ENCODE peak calls at places on chromosomes 7 and 10, in four cellular contexts. U is right lobe of liver, O is uterus, F is cardiac muscle cell. Z is an unnamed sample.

GRCh38 chr10:24596531-24596930 is 127.2 kb downstream of the ARHGAP21 start:
- DNase-seq in U (no peak), O (no peak), F (no peak), Z (no peak)

GRCh38 chr7:138875794-138876193 is 77.8 kb upstream of the ATP6V0A4 start:
- DNase-seq in U (no peak), O (no peak), F (no peak), Z (peak)

GRCh38 chr7:70545214-70545613 is 586.7 kb upstream of the GALNT17 start:
- DNase-seq in U (no peak), O (no peak), F (no peak), Z (no peak)

GRCh38 chr7:158531661-158532060 is 56.0 kb downstream of the PTPRN2 start:
- DNase-seq in U (no peak), O (no peak), F (no peak), Z (no peak)

GRCh38 chr7:29866490-29866930 is 60.2 kb downstream of the WIPF3 start:
- DNase-seq in U (no peak), O (no peak), F (no peak), Z (no peak)

GRCh38 chr7:121515181-121515580 is 119.1 kb upstream of the FAM3C start:
- DNase-seq in U (no peak), O (no peak), F (no peak), Z (peak)

GRCh38 chr7:151192002-151192539 is 5.0 kb upstream of the ASB10 start:
- DNase-seq in U (no peak), O (no peak), F (no peak), Z (no peak)

GRCh38 chr10:71127019-71127534 is 85.3 kb upstream of the UNC5B start:
- DNase-seq in U (no peak), O (no peak), F (no peak), Z (no peak)

GRCh38 chr10:77104459-77104980 is 533.1 kb downstream of the KCNMA1 start:
- DNase-seq in U (no peak), O (peak), F (no peak), Z (peak)

GRCh38 chr7:148712610-148713330 is 14.1 kb downstream of the CUL1 start:
- DNase-seq in U (no peak), O (no peak), F (no peak), Z (no peak)

GRCh38 chr7:7190142-7190541 is 7.8 kb downstream of the C1GALT1 start:
- DNase-seq in U (no peak), O (no peak), F (peak), Z (no peak)

GRCh38 chr10:35572583-35572982 is 32.6 kb upstream of the GJD4 start:
- DNase-seq in U (no peak), O (no peak), F (no peak), Z (no peak)

GRCh38 chr7:96508371-96508770 is 186.5 kb upstream of the SLC25A13 start:
- DNase-seq in U (peak), O (no peak), F (no peak), Z (peak)

GRCh38 chr10:61835909-61836232 is 65.6 kb upstream of the ARID5B start:
- DNase-seq in U (no peak), O (no peak), F (no peak), Z (peak)

GRCh38 chr10:16828114-16828568 is 10.9 kb upstream of the RSU1 start:
- DNase-seq in U (peak), O (peak), F (peak), Z (peak)

GRCh38 chr10:123148414-123149161 is 652 bp downstream of the HMX2 start:
- DNase-seq in U (no peak), O (peak), F (no peak), Z (no peak)

GRCh38 chr10:112649492-112650152 is 202.6 kb downstream of the VTI1A start:
- DNase-seq in U (no peak), O (no peak), F (no peak), Z (no peak)

GRCh38 chr10:1399431-1400120 is 337.7 kb downstream of the ADARB2 start:
- DNase-seq in U (no peak), O (no peak), F (no peak), Z (no peak)

GRCh38 chr7:131111081-131111576 is 216.5 kb upstream of the MKLN1 start:
- DNase-seq in U (no peak), O (no peak), F (no peak), Z (peak)

GRCh38 chr10:43899224-43899959 is 250.7 kb upstream of the ZNF32 start:
- DNase-seq in U (no peak), O (no peak), F (no peak), Z (no peak)

GRCh38 chr7:101300465-101301376 is 20.9 kb downstream of the IFT22 start:
- DNase-seq in U (no peak), O (no peak), F (no peak), Z (no peak)

GRCh38 chr10:121426307-121426706 is 171.9 kb downstream of the FGFR2 start:
- DNase-seq in U (no peak), O (no peak), F (no peak), Z (no peak)

GRCh38 chr7:20307901-20308300 is 22.8 kb upstream of the ITGB8 start:
- DNase-seq in U (no peak), O (no peak), F (no peak), Z (no peak)

DNA sequence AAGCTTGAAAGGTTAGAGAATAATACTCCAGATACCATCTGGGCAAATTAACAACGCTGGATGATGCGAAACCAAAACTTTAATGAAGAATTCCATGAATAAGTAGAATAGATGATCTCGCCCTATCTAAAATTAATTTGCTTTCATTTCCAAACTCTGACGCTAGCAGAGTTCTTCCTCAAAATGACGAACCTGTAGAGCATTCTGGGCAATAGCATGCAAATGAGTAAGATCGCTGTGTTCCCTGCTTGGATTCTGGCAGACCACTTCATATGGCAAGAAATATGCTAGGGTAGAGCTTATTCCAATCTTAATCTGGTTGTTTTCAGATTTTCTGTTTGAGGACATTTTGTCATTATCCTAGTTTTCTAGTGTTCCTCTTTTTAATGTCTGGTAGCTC is 36.1 kb upstream of the SMNDC1 start:
- DNase-seq in U (no peak), O (no peak), F (no peak), Z (no peak)
- H3K27ac ChIP-seq in U (no peak), O (no peak), F (no peak), Z (no peak)

GRCh38 chr7:2732388-2732787 is 44.4 kb downstream of the AMZ1 start:
- DNase-seq in U (peak), O (peak), F (no peak), Z (no peak)

GRCh38 chr7:2729043-2729892 is 41.3 kb downstream of the AMZ1 start:
- DNase-seq in U (peak), O (peak), F (no peak), Z (no peak)

GRCh38 chr7:2730846-2731770 is 43.1 kb downstream of the AMZ1 start:
- DNase-seq in U (peak), O (no peak), F (no peak), Z (no peak)

GRCh38 chr7:2728309-2729042 is 40.5 kb downstream of the AMZ1 start:
- DNase-seq in U (peak), O (no peak), F (no peak), Z (no peak)

GRCh38 chr7:2729893-2730716 is 42.1 kb downstream of the AMZ1 start:
- DNase-seq in U (peak), O (peak), F (no peak), Z (no peak)
- H3K27ac ChIP-seq in U (no peak), O (no peak), F (no peak), Z (no peak)

DNA sequence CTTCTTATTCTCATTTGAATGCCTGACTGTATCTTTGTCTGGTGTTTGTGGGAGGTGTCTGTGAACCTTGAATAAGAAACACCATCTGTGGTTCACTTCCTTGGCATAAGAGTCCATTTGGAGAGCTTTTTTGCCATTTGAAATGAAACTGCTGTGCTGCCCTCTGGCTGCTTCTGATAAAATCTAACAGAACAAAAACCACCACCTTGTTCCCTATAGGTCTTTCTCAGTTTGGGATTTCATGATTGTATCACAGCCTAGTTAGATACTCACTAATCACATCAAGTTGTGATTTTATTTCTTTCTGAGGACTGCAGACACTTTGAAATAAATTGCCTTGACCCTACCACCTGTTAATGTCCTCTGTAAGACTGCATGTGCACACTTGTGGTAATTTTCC is 102.7 kb upstream of the FAM13C start:
- DNase-seq in U (no peak), O (no peak), F (peak), Z (peak)
- H3K27ac ChIP-seq in U (no peak), O (no peak), F (no peak), Z (no peak)

GRCh38 chr10:73730153-73730906 is 13.8 kb upstream of the SEC24C start:
- DNase-seq in U (peak), O (peak), F (peak), Z (peak)

GRCh38 chr10:73732931-73733623 is 11.1 kb upstream of the SEC24C start:
- DNase-seq in U (no peak), O (no peak), F (no peak), Z (no peak)

GRCh38 chr10:73732426-73732825 is 11.7 kb upstream of the SEC24C start:
- DNase-seq in U (no peak), O (no peak), F (no peak), Z (no peak)

GRCh38 chr10:73734028-73734720 is 10.0 kb upstream of the SEC24C start:
- DNase-seq in U (no peak), O (no peak), F (no peak), Z (no peak)

GRCh38 chr10:73731588-73732375 is 12.4 kb upstream of the SEC24C start:
- DNase-seq in U (no peak), O (no peak), F (no peak), Z (no peak)
- H3K27ac ChIP-seq in U (no peak), O (no peak), F (no peak), Z (no peak)

GRCh38 chr7:146654048-146654447 is 537.4 kb downstream of the CNTNAP2 start:
- DNase-seq in U (no peak), O (no peak), F (no peak), Z (no peak)

GRCh38 chr7:146659732-146660131 is 543.1 kb downstream of the CNTNAP2 start:
- DNase-seq in U (no peak), O (no peak), F (no peak), Z (no peak)

GRCh38 chr7:146656988-146657387 is 540.4 kb downstream of the CNTNAP2 start:
- DNase-seq in U (no peak), O (no peak), F (no peak), Z (no peak)

GRCh38 chr7:146658604-146659003 is 542.0 kb downstream of the CNTNAP2 start:
- DNase-seq in U (no peak), O (no peak), F (no peak), Z (no peak)

DNA sequence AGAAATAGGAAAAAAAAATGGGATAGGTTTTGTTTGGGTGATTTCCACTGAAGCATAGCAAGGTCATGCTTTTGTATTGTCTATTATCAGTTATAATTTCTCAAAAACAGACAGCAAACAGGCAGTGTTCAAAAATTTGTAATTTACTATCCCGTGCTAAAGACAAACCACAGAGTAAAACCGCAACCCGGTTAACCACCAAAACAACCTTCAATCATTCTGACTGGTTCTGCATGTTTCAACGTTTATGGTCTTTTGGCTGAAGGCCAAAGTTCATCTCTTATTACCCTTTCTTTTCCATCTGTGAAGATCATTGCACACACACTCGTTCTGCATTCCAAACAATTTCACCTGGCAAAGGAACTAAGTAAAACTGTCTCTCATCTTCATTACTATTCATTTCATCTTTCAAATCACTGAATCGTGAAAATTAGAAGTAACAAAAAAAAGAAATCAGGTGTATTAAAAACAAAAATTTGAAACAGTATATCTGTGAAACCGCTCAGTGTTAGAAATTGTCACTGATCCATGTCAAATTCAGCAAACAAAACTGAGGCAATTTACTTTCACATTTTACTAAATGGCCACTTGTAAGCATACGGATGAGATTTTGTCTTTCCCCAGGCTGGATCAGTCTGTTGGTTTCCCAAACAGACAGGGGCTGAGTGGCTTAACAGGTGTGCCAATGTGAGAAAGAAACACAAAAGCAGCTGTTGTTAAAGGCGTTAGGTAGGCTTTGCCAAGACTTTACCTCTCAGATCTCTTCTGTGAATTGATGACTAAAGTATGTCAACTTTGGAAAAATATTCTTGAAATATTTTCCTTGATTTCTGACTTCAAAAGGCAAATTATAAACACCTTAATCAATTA is 539.6 kb downstream of the CNTNAP2 start:
- DNase-seq in U (no peak), O (no peak), F (no peak), Z (no peak)
- H3K27ac ChIP-seq in U (no peak), O (no peak), F (no peak), Z (no peak)

DNA sequence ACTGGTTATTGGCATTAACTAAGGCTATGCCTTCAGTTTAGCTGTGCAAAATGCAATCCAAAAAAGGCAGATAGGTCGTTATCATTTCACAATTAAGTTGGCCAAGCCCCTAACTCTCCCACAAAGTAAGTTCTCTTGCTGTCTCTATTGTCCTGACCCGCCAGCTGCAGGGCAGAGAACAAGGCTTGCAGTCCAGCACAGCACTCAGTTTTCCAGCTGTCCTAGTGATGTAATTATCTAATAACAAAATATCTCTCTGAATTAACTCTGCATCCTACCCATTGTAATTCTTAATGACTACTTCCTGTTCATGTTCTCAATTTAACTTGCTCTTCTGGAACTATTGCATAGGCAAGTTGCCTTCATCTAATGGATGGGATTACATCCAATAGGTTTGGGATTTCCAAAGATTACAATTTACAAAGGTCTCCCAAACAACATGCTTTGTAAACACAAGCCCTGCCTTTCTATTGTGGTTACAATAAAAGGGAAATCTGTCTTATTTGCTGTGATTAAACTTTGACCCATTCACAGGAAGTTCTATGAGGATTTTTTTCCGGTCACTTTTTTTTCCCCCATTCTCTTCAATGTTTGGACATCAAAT is 55.2 kb downstream of the CDK6 start:
- DNase-seq in U (peak), O (peak), F (no peak), Z (no peak)
- H3K27ac ChIP-seq in U (no peak), O (no peak), F (peak), Z (no peak)

GRCh38 chr7:28520074-28521015 is 108.0 kb downstream of the CREB5 start:
- DNase-seq in U (no peak), O (no peak), F (no peak), Z (peak)

GRCh38 chr7:28528899-28529298 is 116.6 kb downstream of the CREB5 start:
- DNase-seq in U (no peak), O (no peak), F (no peak), Z (no peak)

GRCh38 chr7:28529755-28530154 is 117.4 kb downstream of the CREB5 start:
- DNase-seq in U (no peak), O (no peak), F (no peak), Z (no peak)

GRCh38 chr7:28530175-28531142 is 118.1 kb downstream of the CREB5 start:
- DNase-seq in U (no peak), O (no peak), F (peak), Z (no peak)

GRCh38 chr7:28524978-28525377 is 112.7 kb downstream of the CREB5 start:
- DNase-seq in U (no peak), O (no peak), F (no peak), Z (no peak)
- H3K27ac ChIP-seq in U (no peak), O (no peak), F (no peak), Z (no peak)

GRCh38 chr7:17558558-17559332 is 260.3 kb downstream of the AHR start:
- DNase-seq in U (no peak), O (no peak), F (no peak), Z (no peak)
- H3K27ac ChIP-seq in U (no peak), O (no peak), F (no peak), Z (no peak)

DNA sequence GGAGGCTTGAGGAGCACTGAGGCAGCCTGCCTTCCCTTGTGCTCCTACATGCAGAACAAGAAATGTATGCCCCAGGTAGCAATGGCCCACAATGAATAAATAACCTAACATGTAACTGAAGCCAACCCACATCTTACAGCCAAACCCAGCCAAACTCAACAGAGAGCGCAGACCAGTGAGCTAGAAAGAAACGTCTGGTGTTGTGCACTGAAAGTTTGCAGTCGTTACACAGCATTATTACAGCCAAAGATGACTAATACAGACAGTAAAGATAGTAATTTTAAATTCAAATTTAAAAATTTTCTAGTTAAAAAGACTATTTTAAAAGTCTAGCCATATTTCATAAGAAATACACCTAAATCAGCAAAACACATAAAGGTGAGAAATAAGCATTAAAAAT is 11.2 kb downstream of the USP6NL start:
- DNase-seq in U (no peak), O (no peak), F (no peak), Z (no peak)
- H3K27ac ChIP-seq in U (no peak), O (no peak), F (no peak), Z (no peak)

GRCh38 chr7:73762659-73762999 is 7.4 kb downstream of the CLDN3 start:
- DNase-seq in U (no peak), O (no peak), F (no peak), Z (no peak)

GRCh38 chr7:73761854-73762658 is 8.0 kb downstream of the CLDN3 start:
- DNase-seq in U (no peak), O (no peak), F (no peak), Z (no peak)

GRCh38 chr7:73758581-73759138 is 11.4 kb downstream of the CLDN3 start:
- DNase-seq in U (no peak), O (no peak), F (no peak), Z (no peak)
- H3K27ac ChIP-seq in U (no peak), O (no peak), F (no peak), Z (no peak)

Z was measured in foreskin keratinocyte.